ENCODE peak calls at places on chromosomes 4 and X, in eight cellular contexts. M is anterior cingulate cortex, C is GM06990, P is substantia nigra, S is esophagus squamous epithelium, N is lung microvascular endothelial cell, K is cardiac septum, B is fibroblast of pulmonary artery. O is an unnamed sample.

GRCh38 chrX:9598344-9598743 is 133.5 kb downstream of the TBL1X start:
- DNase-seq in S (no peak), P (no peak), B (no peak), M (no peak), C (no peak), K (no peak), N (no peak), O (peak)

GRCh38 chrX:118171354-118171753 is 54.7 kb upstream of the KLHL13 start:
- DNase-seq in N (no peak), M (no peak), P (no peak), K (no peak), C (no peak), B (no peak), S (no peak), O (no peak)

GRCh38 chr4:107640157-107640556 is 79.9 kb downstream of the PAPSS1 start:
- DNase-seq in N (no peak), B (no peak), C (no peak), P (no peak), S (no peak), M (no peak), K (no peak), O (no peak)

GRCh38 chr4:137106287-137106686 is 426.0 kb downstream of the PCDH18 start:
- DNase-seq in P (no peak), N (no peak), S (no peak), B (peak), K (no peak), C (no peak), M (no peak), O (no peak)

GRCh38 chrX:119150163-119151135 is 22.8 kb upstream of the KIAA1210 start:
- DNase-seq in P (no peak), M (no peak), S (no peak), B (no peak), K (no peak), C (no peak), N (no peak), O (no peak)

GRCh38 chrX:76148753-76149152 is 24.1 kb upstream of the PBDC1 start:
- DNase-seq in P (no peak), N (peak), K (no peak), C (peak), S (no peak), M (no peak), B (peak), O (peak)

GRCh38 chr4:83369825-83370639 is 35.4 kb upstream of the HPSE start:
- DNase-seq in C (no peak), N (peak), K (no peak), B (peak), M (no peak), S (no peak), P (no peak), O (no peak)

GRCh38 chr4:146222313-146222712 is 8.0 kb downstream of the REELD1 start:
- DNase-seq in K (no peak), M (no peak), S (no peak), B (peak), N (no peak), P (no peak), C (no peak), O (no peak)

GRCh38 chr4:174526731-174527130 is 4.4 kb upstream of the HPGD start:
- DNase-seq in S (no peak), K (no peak), B (no peak), C (no peak), N (no peak), P (no peak), M (no peak), O (no peak)

GRCh38 chr4:150581611-150582010 is 340 bp upstream of the MAB21L2 start:
- DNase-seq in P (no peak), B (peak), S (no peak), N (no peak), C (no peak), K (no peak), M (no peak), O (peak)

GRCh38 chr4:40246938-40247337 is 50.1 kb downstream of the RHOH start:
- DNase-seq in S (no peak), N (no peak), K (no peak), C (no peak), M (no peak), B (no peak), P (no peak), O (no peak)

GRCh38 chr4:121050251-121050650 is 22.1 kb downstream of the NDNF start:
- DNase-seq in M (no peak), N (no peak), S (no peak), B (no peak), C (no peak), P (no peak), K (no peak), O (peak)

GRCh38 chr4:1321486-1321885 is 25.5 kb upstream of the UVSSA start:
- DNase-seq in S (no peak), N (no peak), C (no peak), P (no peak), K (no peak), B (no peak), M (no peak), O (no peak)